ENCODE peak calls at places on chromosome 13, in seven cellular contexts. N, J, D, A, L, Z and G are unnamed samples.

GRCh38 chr13:30895773-30896172 is 10.3 kb upstream of the MEDAG start:
- DNase-seq in A (peak; percentile 45), Z (no peak), N (peak; percentile 78), D (no peak), J (peak; percentile 82), L (peak; percentile 52), G (no peak)

GRCh38 chr13:71949441-71949840 is 82.4 kb upstream of the DACH1 start:
- DNase-seq in D (no peak), J (no peak), N (no peak), A (no peak), Z (no peak), L (no peak), G (no peak)

GRCh38 chr13:31945202-31945978 is 86.2 kb upstream of the FRY start:
- DNase-seq in Z (no peak), J (peak; percentile 85), A (peak; percentile 81), L (peak; percentile 66), D (peak; percentile 5), N (no peak), G (no peak)

GRCh38 chr13:20125129-20125782 is 35.6 kb downstream of the GJA3 start:
- DNase-seq in Z (no peak), L (no peak), N (no peak), D (no peak), J (no peak), A (no peak), G (peak; percentile 35)

GRCh38 chr13:101514695-101515275 is 62.3 kb downstream of the ITGBL1 start:
- DNase-seq in A (peak; percentile 13), Z (no peak), L (no peak), J (peak; percentile 65), N (no peak), D (peak; percentile 27), G (peak; percentile 43)

GRCh38 chr13:99916366-99917103 is 55.0 kb downstream of the ZIC5 start:
- DNase-seq in D (peak; percentile 52), J (peak; percentile 63), N (peak; percentile 55), L (no peak), Z (no peak), A (peak; percentile 34), G (peak; percentile 35)

GRCh38 chr13:27264181-27264580 is 6.4 kb upstream of the RASL11A start:
- DNase-seq in Z (no peak), A (peak; percentile 19), D (no peak), J (peak; percentile 26), L (no peak), N (peak; percentile 60), G (peak; percentile 55)

GRCh38 chr13:39385621-39386231 is 217.3 kb downstream of the LHFPL6 start:
- DNase-seq in Z (no peak), J (no peak), D (no peak), A (no peak), L (no peak), N (no peak), G (peak; percentile 32)

GRCh38 chr13:32079586-32079985 is 48.0 kb downstream of the FRY start:
- DNase-seq in A (no peak), D (no peak), N (no peak), L (no peak), Z (no peak), J (no peak), G (no peak)

GRCh38 chr13:93620366-93620765 is 393.8 kb downstream of the GPC6 start:
- DNase-seq in J (peak; percentile 23), D (no peak), A (no peak), N (no peak), Z (no peak), L (no peak), G (no peak)